ENCODE peak calls at places on chromosomes 6 and 20, in four cellular contexts. One of them, this sample, is unnamed.
A peak's percentile ranks its signal among the peaks of the same experiment; 100 is the strongest.

GRCh38 chr20:36856691-36857635 is 19.0 kb upstream of the TLDC2 start:
- DNase-seq in H9: no peak
- DNase-seq in H1: no peak
- DNase-seq in IMR-90: peak; percentile 56
- DNase-seq in this sample: no peak

GRCh38 chr6:170459451-170459850 is 93.7 kb downstream of the PSMB1 start:
- DNase-seq in H9: no peak
- DNase-seq in IMR-90: peak; percentile 68
- DNase-seq in H1: no peak
- DNase-seq in this sample: no peak

GRCh38 chr20:17961600-17961965 is 7.0 kb downstream of the SNX5 start:
- DNase-seq in H1: no peak
- DNase-seq in H9: no peak
- DNase-seq in IMR-90: peak; percentile 33
- DNase-seq in this sample: no peak

GRCh38 chr6:44050872-44051421 is 76.3 kb downstream of the MRPL14 start:
- DNase-seq in IMR-90: no peak
- DNase-seq in H9: no peak
- DNase-seq in H1: no peak
- DNase-seq in this sample: no peak

GRCh38 chr20:35007413-35007812 is 51.7 kb downstream of the MYH7B start:
- DNase-seq in H1: no peak
- DNase-seq in H9: no peak
- DNase-seq in IMR-90: no peak
- DNase-seq in this sample: no peak

GRCh38 chr6:22980446-22980845 is 411.1 kb downstream of the HDGFL1 start:
- DNase-seq in H9: no peak
- DNase-seq in H1: no peak
- DNase-seq in IMR-90: peak; percentile 26
- DNase-seq in this sample: no peak

GRCh38 chr6:53065266-53066058 is at the start of gene FBXO9:
- DNase-seq in H9: peak; percentile 72
- DNase-seq in IMR-90: no peak
- DNase-seq in H1: peak; percentile 82
- DNase-seq in this sample: peak; percentile 46

GRCh38 chr20:33981347-33981746 is 12.4 kb upstream of the RALY start:
- DNase-seq in IMR-90: no peak
- DNase-seq in H1: no peak
- DNase-seq in H9: no peak
- DNase-seq in this sample: no peak

GRCh38 chr6:137601471-137601870 is 107.3 kb upstream of the OLIG3 start:
- DNase-seq in H9: no peak
- DNase-seq in H1: no peak
- DNase-seq in IMR-90: no peak
- DNase-seq in this sample: no peak

GRCh38 chr6:137602311-137602710 is 108.1 kb upstream of the OLIG3 start:
- DNase-seq in H9: no peak
- DNase-seq in H1: no peak
- DNase-seq in IMR-90: no peak
- DNase-seq in this sample: no peak

DNA sequence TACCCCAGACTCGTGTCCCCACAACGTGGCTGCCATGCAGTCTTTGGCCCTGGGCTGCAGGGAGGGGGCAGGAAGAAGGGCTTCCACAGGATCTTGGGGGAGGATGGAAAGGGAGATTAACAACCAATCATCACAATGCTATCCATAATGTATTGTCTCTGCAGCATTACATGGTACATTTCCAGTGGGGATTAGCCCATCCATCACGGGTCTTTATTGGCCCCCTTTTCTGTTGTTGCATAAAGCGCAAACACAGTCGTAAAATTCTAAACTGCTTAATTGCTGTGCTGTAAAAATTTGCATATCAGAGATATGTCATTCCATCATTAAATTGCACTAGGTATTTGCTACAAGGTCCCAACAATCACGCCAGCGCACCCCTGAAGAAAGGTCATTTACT is 108.7 kb upstream of the OLIG3 start:
- DNase-seq in H9: no peak
- DNase-seq in H1: no peak
- DNase-seq in IMR-90: no peak
- DNase-seq in this sample: no peak
- H4K5ac ChIP-seq in H9: no peak overlapping the region
- H4K5ac ChIP-seq in H1: no peak overlapping the region
- H4K5ac ChIP-seq in IMR-90: no peak overlapping the region
- H4K5ac ChIP-seq in this sample: no peak overlapping the region

GRCh38 chr20:57867181-57867803 is 157.5 kb upstream of the PMEPA1 start:
- DNase-seq in H1: peak; percentile 45
- DNase-seq in H9: no peak
- DNase-seq in IMR-90: no peak
- DNase-seq in this sample: no peak

GRCh38 chr20:57867807-57868206 is 158.0 kb upstream of the PMEPA1 start:
- DNase-seq in H1: peak; percentile 40
- DNase-seq in H9: no peak
- DNase-seq in IMR-90: no peak
- DNase-seq in this sample: no peak

GRCh38 chr20:57866250-57867106 is 156.7 kb upstream of the PMEPA1 start:
- DNase-seq in H9: no peak
- DNase-seq in H1: peak; percentile 27
- DNase-seq in IMR-90: no peak
- DNase-seq in this sample: peak; percentile 36

GRCh38 chr20:57868310-57868709 is 158.5 kb upstream of the PMEPA1 start:
- DNase-seq in IMR-90: no peak
- DNase-seq in H1: peak; percentile 19
- DNase-seq in H9: no peak
- DNase-seq in this sample: no peak

GRCh38 chr20:57865266-57865665 is 155.5 kb upstream of the PMEPA1 start:
- DNase-seq in IMR-90: no peak
- DNase-seq in H9: no peak
- DNase-seq in H1: no peak
- DNase-seq in this sample: no peak
- H4K5ac ChIP-seq in IMR-90: no peak overlapping the region
- H4K5ac ChIP-seq in H9: no peak overlapping the region
- H4K5ac ChIP-seq in H1: no peak overlapping the region
- H4K5ac ChIP-seq in this sample: no peak overlapping the region

GRCh38 chr6:158498362-158498761 is 61.5 kb upstream of the TMEM181 start:
- DNase-seq in H9: no peak
- DNase-seq in H1: no peak
- DNase-seq in IMR-90: no peak
- DNase-seq in this sample: no peak

GRCh38 chr6:158499601-158500000 is 60.3 kb upstream of the TMEM181 start:
- DNase-seq in H9: no peak
- DNase-seq in IMR-90: no peak
- DNase-seq in H1: no peak
- DNase-seq in this sample: no peak

GRCh38 chr6:158497620-158498019 is 62.3 kb upstream of the TMEM181 start:
- DNase-seq in IMR-90: no peak
- DNase-seq in H9: no peak
- DNase-seq in H1: no peak
- DNase-seq in this sample: no peak

GRCh38 chr6:158500016-158500735 is 59.7 kb upstream of the TMEM181 start:
- DNase-seq in H9: no peak
- DNase-seq in H1: no peak
- DNase-seq in IMR-90: peak; percentile 59
- DNase-seq in this sample: peak; percentile 30

DNA sequence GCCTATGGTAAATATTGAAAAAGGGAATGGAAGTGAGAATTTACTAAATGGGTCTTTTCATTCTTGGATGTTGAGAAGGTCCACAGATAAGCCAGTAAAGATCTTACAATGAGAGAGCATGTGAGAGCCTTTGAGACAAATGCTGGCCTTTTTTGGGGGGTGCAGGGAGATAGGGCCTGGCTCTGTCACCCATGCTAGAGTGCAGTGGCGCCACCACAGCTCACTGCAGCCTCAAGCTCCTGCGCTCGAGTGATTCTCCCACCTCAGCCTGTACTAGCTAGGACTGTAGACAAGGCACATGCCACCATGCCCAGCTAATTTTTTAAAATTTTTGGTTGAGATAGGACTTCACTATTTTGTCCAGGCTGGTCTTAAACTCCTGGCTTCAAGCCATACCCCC is 63.2 kb upstream of the TMEM181 start:
- DNase-seq in H9: no peak
- DNase-seq in IMR-90: no peak
- DNase-seq in H1: no peak
- DNase-seq in this sample: peak; percentile 18
- H4K5ac ChIP-seq in H9: no peak overlapping the region
- H4K5ac ChIP-seq in IMR-90: no peak overlapping the region
- H4K5ac ChIP-seq in H1: no peak overlapping the region
- H4K5ac ChIP-seq in this sample: no peak overlapping the region

GRCh38 chr6:127860723-127861122 is 40.1 kb downstream of the THEMIS start:
- DNase-seq in H1: no peak
- DNase-seq in IMR-90: no peak
- DNase-seq in H9: no peak
- DNase-seq in this sample: no peak
- H4K5ac ChIP-seq in H1: no peak overlapping the region
- H4K5ac ChIP-seq in IMR-90: no peak overlapping the region
- H4K5ac ChIP-seq in H9: no peak overlapping the region
- H4K5ac ChIP-seq in this sample: no peak overlapping the region

DNA sequence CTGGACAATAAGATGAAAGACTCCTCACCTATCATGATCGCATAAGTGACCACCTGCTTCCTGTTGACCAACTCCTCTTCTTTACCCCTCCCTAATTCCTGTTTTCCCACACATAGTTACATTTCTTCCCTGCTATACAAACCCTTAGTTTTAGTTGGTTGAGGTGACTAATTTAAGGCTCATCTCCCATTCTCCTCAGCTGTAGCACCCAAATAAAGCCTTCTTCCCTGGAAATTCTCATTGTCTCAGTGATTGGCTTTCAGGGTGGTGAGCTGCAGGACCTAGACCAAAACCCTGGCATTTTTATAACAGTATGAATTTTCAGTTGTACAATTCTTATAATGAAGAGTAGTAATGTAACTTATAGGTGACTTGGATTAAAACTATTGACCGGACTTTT is 2.1 kb downstream of the FKBP1C start:
- DNase-seq in H1: no peak
- DNase-seq in IMR-90: no peak
- DNase-seq in H9: no peak
- DNase-seq in this sample: peak; percentile 12
- H4K5ac ChIP-seq in H1: no peak overlapping the region
- H4K5ac ChIP-seq in IMR-90: no peak overlapping the region
- H4K5ac ChIP-seq in H9: no peak overlapping the region
- H4K5ac ChIP-seq in this sample: no peak overlapping the region

GRCh38 chr6:116088946-116089345 is 11.7 kb upstream of the NT5DC1 start:
- DNase-seq in H1: no peak
- DNase-seq in IMR-90: peak; percentile 77
- DNase-seq in H9: no peak
- DNase-seq in this sample: no peak

GRCh38 chr6:116090251-116090650 is 10.4 kb upstream of the NT5DC1 start:
- DNase-seq in H9: no peak
- DNase-seq in IMR-90: no peak
- DNase-seq in H1: no peak
- DNase-seq in this sample: no peak

GRCh38 chr6:116083052-116083451 is 17.6 kb upstream of the NT5DC1 start:
- DNase-seq in IMR-90: no peak
- DNase-seq in H1: no peak
- DNase-seq in H9: no peak
- DNase-seq in this sample: no peak

GRCh38 chr6:116084284-116084683 is 16.4 kb upstream of the NT5DC1 start:
- DNase-seq in IMR-90: no peak
- DNase-seq in H9: no peak
- DNase-seq in H1: no peak
- DNase-seq in this sample: no peak

DNA sequence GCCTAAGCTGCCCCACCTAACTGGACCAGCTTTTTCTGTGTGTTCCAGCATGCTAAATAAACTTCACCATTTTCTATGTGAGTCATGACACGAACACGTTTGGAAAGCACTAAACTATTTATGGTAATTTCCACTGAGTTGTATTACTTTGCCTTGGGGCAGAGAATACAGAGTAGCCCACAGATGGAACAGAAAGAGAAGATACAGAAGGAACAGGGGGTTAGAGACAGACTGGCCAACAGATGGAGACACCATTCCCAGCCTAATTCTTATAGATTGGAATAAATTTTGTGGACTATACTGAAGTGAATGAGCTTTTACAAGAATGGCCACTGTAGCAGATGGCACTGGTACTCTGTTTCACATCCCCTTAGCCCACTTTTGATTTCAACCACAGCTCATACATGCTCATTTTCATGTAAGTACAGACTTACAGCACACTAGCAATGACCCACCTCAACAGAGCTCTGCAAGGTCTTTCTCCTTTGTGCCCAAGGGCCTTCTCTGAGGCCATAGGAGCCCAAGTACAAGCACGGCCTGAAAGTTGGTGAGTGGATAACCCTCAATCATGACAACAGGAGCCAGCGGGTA is 13.1 kb upstream of the NT5DC1 start:
- DNase-seq in H1: no peak
- DNase-seq in IMR-90: peak; percentile 78
- DNase-seq in H9: no peak
- DNase-seq in this sample: no peak
- H4K5ac ChIP-seq in H1: no peak overlapping the region
- H4K5ac ChIP-seq in IMR-90: peak overlapping the region; percentile 56
- H4K5ac ChIP-seq in H9: no peak overlapping the region
- H4K5ac ChIP-seq in this sample: no peak overlapping the region

GRCh38 chr6:109313139-109313538 is 69.1 kb downstream of the CD164 start:
- DNase-seq in H1: no peak
- DNase-seq in H9: no peak
- DNase-seq in IMR-90: no peak
- DNase-seq in this sample: no peak

GRCh38 chr6:109318328-109318876 is 63.9 kb downstream of the CD164 start:
- DNase-seq in H9: no peak
- DNase-seq in H1: no peak
- DNase-seq in IMR-90: no peak
- DNase-seq in this sample: no peak

GRCh38 chr6:109314313-109314712 is 68.0 kb downstream of the CD164 start:
- DNase-seq in IMR-90: no peak
- DNase-seq in H1: no peak
- DNase-seq in H9: no peak
- DNase-seq in this sample: no peak

GRCh38 chr6:109316909-109317308 is 65.4 kb downstream of the CD164 start:
- DNase-seq in IMR-90: no peak
- DNase-seq in H9: no peak
- DNase-seq in H1: no peak
- DNase-seq in this sample: no peak

GRCh38 chr6:109315331-109316129 is 66.7 kb downstream of the CD164 start:
- DNase-seq in IMR-90: no peak
- DNase-seq in H9: no peak
- DNase-seq in H1: no peak
- DNase-seq in this sample: no peak
- H4K5ac ChIP-seq in IMR-90: no peak overlapping the region
- H4K5ac ChIP-seq in H9: no peak overlapping the region
- H4K5ac ChIP-seq in H1: no peak overlapping the region
- H4K5ac ChIP-seq in this sample: no peak overlapping the region

GRCh38 chr20:61252601-61253263 is 671 bp downstream of the CDH4 start:
- DNase-seq in H1: peak; percentile 59
- DNase-seq in H9: no peak
- DNase-seq in IMR-90: peak; percentile 9
- DNase-seq in this sample: no peak

GRCh38 chr20:61246269-61246668 is 5.8 kb upstream of the CDH4 start:
- DNase-seq in IMR-90: no peak
- DNase-seq in H9: no peak
- DNase-seq in H1: no peak
- DNase-seq in this sample: no peak

GRCh38 chr20:61251529-61252393 is at the start of gene CDH4:
- DNase-seq in H1: peak; percentile 65
- DNase-seq in H9: peak; percentile 45
- DNase-seq in IMR-90: no peak
- DNase-seq in this sample: peak; percentile 42

GRCh38 chr20:61253264-61253639 is 1.2 kb downstream of the CDH4 start:
- DNase-seq in H9: peak; percentile 48
- DNase-seq in IMR-90: peak; percentile 45
- DNase-seq in H1: peak; percentile 65
- DNase-seq in this sample: peak; percentile 57

GRCh38 chr20:61249626-61250025 is 2.4 kb upstream of the CDH4 start:
- DNase-seq in IMR-90: no peak
- DNase-seq in H9: no peak
- DNase-seq in H1: no peak
- DNase-seq in this sample: no peak
- H4K5ac ChIP-seq in IMR-90: no peak overlapping the region
- H4K5ac ChIP-seq in H9: no peak overlapping the region
- H4K5ac ChIP-seq in H1: no peak overlapping the region
- H4K5ac ChIP-seq in this sample: no peak overlapping the region

This sample was measured in mesendoderm.